ENCODE peak calls at places on chromosome 3, in seven cellular contexts. E is tibial artery, X is colonic mucosa, O is skeletal muscle cell, S is stomach, H is endodermal cell, U is SK-N-SH. B is an unnamed sample.

GRCh38 chr3:130894873-130895330 is 1.0 kb downstream of the ATP2C1 start:
- DNase-seq in E (no peak), X (no peak), O (no peak), S (no peak), H (no peak), U (no peak), B (no peak)

GRCh38 chr3:184155644-184156521 is 706 bp downstream of the DVL3 start:
- DNase-seq in E (no peak), X (peak; percentile 50), O (no peak), S (no peak), H (peak; percentile 82), U (peak; percentile 74), B (peak; percentile 31)

GRCh38 chr3:118540826-118541225 is 493.8 kb downstream of the IGSF11 start:
- DNase-seq in E (no peak), X (no peak), O (no peak), S (no peak), H (no peak), U (no peak), B (no peak)

GRCh38 chr3:129559565-129560079 is 16.6 kb downstream of the H1-8 start:
- DNase-seq in E (no peak), X (no peak), O (no peak), S (no peak), H (no peak), U (no peak), B (no peak)

GRCh38 chr3:16086690-16087089 is 87.8 kb upstream of the GALNT15 start:
- DNase-seq in E (no peak), X (no peak), O (no peak), S (no peak), H (no peak), U (no peak), B (no peak)

GRCh38 chr3:170753421-170754344 is 116.3 kb downstream of the RPL22L1 start:
- DNase-seq in E (no peak), X (no peak), O (peak; percentile 58), S (no peak), H (no peak), U (no peak), B (no peak)

GRCh38 chr3:64431717-64432116 is 206.5 kb upstream of the PRICKLE2 start:
- DNase-seq in E (no peak), X (no peak), O (no peak), S (no peak), H (no peak), U (no peak), B (no peak)

GRCh38 chr3:108223928-108224327 is 1.7 kb upstream of the IFT57 start:
- DNase-seq in E (no peak), X (no peak), O (peak; percentile 53), S (no peak), H (no peak), U (no peak), B (no peak)

GRCh38 chr3:192825191-192825590 is 92.5 kb downstream of the MB21D2 start:
- DNase-seq in E (no peak), X (no peak), O (no peak), S (no peak), H (no peak), U (no peak), B (no peak)

GRCh38 chr3:157527471-157527881 is 24.3 kb upstream of the VEPH1 start:
- DNase-seq in E (no peak), X (no peak), O (no peak), S (no peak), H (no peak), U (no peak), B (no peak)
- H3K4me3 ChIP-seq in E (no peak overlapping the region), X (no peak overlapping the region), O (no peak overlapping the region), S (no peak overlapping the region), H (no peak overlapping the region), U (no peak overlapping the region), B (no peak overlapping the region)

DNA sequence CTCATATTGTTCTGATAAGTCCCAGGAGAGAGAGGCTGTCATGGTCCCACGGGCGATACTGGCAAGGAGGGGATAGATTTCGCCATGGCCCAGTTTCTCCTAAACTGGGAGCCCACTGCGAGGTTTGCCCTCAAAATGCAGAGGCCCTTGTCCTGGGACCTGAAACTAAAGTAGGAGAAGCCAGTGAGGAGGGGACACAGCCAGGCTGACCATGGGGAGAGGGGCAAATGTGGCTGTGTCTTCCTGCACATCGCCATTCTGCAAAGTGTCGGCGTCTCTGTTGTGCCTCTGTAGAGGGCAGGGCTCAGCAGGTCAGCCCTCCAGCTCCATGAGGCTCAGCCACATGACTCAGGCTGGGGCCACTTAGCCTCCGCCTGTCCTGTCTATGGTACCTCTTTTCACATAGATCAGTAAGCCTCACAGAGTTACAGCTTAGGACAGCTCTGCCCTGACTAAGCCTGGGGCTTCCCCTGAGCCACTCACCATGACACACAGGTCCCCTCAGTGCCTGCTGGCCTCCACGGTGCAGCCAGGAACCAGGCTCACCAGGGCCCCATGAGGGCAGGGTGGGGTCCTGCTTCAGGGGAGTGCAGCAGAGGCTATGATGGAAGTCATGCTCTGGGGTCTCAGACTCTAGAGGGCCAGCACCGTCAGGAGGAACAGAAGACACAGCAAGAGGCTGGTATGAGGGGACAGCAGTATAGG is 28.6 kb upstream of the PLXNA1 start:
- DNase-seq in E (no peak), X (no peak), O (no peak), S (no peak), H (no peak), U (no peak), B (no peak)
- H3K4me3 ChIP-seq in E (no peak overlapping the region), X (no peak overlapping the region), O (no peak overlapping the region), S (no peak overlapping the region), H (no peak overlapping the region), U (no peak overlapping the region), B (no peak overlapping the region)

GRCh38 chr3:39146083-39146501 is 7.3 kb downstream of the CSRNP1 start:
- DNase-seq in E (no peak), X (peak; percentile 82), O (no peak), S (no peak), H (peak; percentile 49), U (no peak), B (no peak)
- H3K4me3 ChIP-seq in E (peak overlapping the region; percentile 42), X (no peak overlapping the region), O (no peak overlapping the region), S (no peak overlapping the region), H (no peak overlapping the region), U (no peak overlapping the region), B (no peak overlapping the region)

GRCh38 chr3:49198161-49198560 is 26.8 kb downstream of the KLHDC8B start:
- DNase-seq in E (no peak), X (no peak), O (no peak), S (no peak), H (no peak), U (no peak), B (no peak)

GRCh38 chr3:49198611-49199230 is 27.3 kb downstream of the KLHDC8B start:
- DNase-seq in E (no peak), X (no peak), O (no peak), S (no peak), H (no peak), U (no peak), B (no peak)

GRCh38 chr3:49199244-49199899 is 28.0 kb downstream of the KLHDC8B start:
- DNase-seq in E (peak; percentile 84), X (peak; percentile 81), O (peak; percentile 48), S (peak; percentile 54), H (peak; percentile 90), U (peak; percentile 47), B (peak; percentile 96)

GRCh38 chr3:49205154-49205788 is 33.9 kb downstream of the KLHDC8B start:
- DNase-seq in E (no peak), X (no peak), O (no peak), S (no peak), H (no peak), U (no peak), B (no peak)

GRCh38 chr3:49199900-49200281 is 28.5 kb downstream of the KLHDC8B start:
- DNase-seq in E (no peak), X (no peak), O (no peak), S (no peak), H (no peak), U (no peak), B (no peak)
- H3K4me3 ChIP-seq in E (peak overlapping the region; percentile 60), X (peak overlapping the region; percentile 11), O (peak overlapping the region; percentile 46), S (peak overlapping the region; percentile 40), H (no peak overlapping the region), U (no peak overlapping the region), B (peak overlapping the region; percentile 71)

GRCh38 chr3:194315965-194316361 is 35.2 kb downstream of the CPN2 start:
- DNase-seq in E (no peak), X (no peak), O (peak; percentile 30), S (no peak), H (no peak), U (no peak), B (no peak)
- H3K4me3 ChIP-seq in E (peak overlapping the region; percentile 58), X (no peak overlapping the region), O (peak overlapping the region; percentile 50), S (peak overlapping the region; percentile 49), H (peak overlapping the region; percentile 20), U (peak overlapping the region; percentile 44), B (peak overlapping the region; percentile 55)